ENCODE peak calls at places on chromosomes 16 and 17, in ten cellular contexts. W is cardiac muscle cell; J is H7; G is neural progenitor cell; F is pancreas; N is PC-3; V is hepatocyte; X is H1; O is thyroid gland; Q is naive thymus-derived CD4-positive, alpha-beta T cell. Z is an unnamed sample.
A peak's percentile ranks its signal among the peaks of the same experiment; 100 is the strongest.

GRCh38 chr16:59993101-59993500 is 1259.0 kb upstream of the GOT2 start:
- DNase-seq in W (no peak), J (no peak), G (no peak), F (no peak), N (peak; percentile 3), V (peak; percentile 52), X (no peak), O (no peak), Q (no peak), Z (no peak)

GRCh38 chr17:28599311-28600184 is 723 bp upstream of the SPAG5 start:
- DNase-seq in W (peak; percentile 84), J (peak; percentile 63), G (no peak), F (peak; percentile 62), N (peak; percentile 80), V (peak; percentile 73), X (peak; percentile 54), O (peak; percentile 52), Q (peak; percentile 51), Z (peak; percentile 80)

GRCh38 chr17:27540300-27541105 is 84.3 kb downstream of the KSR1 start:
- DNase-seq in W (peak; percentile 100), J (no peak), G (no peak), F (peak; percentile 96), N (peak; percentile 23), V (peak; percentile 86), X (no peak), O (peak; percentile 86), Q (no peak), Z (peak; percentile 90)

GRCh38 chr17:10702574-10702973 is 5.2 kb downstream of the ADPRM start:
- DNase-seq in W (peak; percentile 76), J (no peak), G (no peak), F (no peak), N (no peak), V (no peak), X (no peak), O (no peak), Q (no peak), Z (no peak)

GRCh38 chr17:28763804-28764266 is 20.0 kb downstream of the TRAF4 start:
- DNase-seq in W (peak; percentile 83), J (peak; percentile 71), G (peak; percentile 76), F (peak; percentile 80), N (peak; percentile 85), V (peak; percentile 88), X (peak; percentile 84), O (peak; percentile 86), Q (peak; percentile 63), Z (peak; percentile 84)

GRCh38 chr16:74735162-74735452 is 34.4 kb upstream of the MLKL start:
- DNase-seq in W (no peak), J (no peak), G (no peak), F (no peak), N (no peak), V (no peak), X (no peak), O (no peak), Q (no peak), Z (no peak)

GRCh38 chr16:87540072-87540976 is 47.5 kb upstream of the ZCCHC14 start:
- DNase-seq in W (no peak), J (no peak), G (no peak), F (no peak), N (no peak), V (no peak), X (no peak), O (no peak), Q (no peak), Z (no peak)

GRCh38 chr17:50353600-50354195 is 7.8 kb downstream of the XYLT2 start:
- DNase-seq in W (no peak), J (peak; percentile 48), G (no peak), F (peak; percentile 10), N (no peak), V (no peak), X (no peak), O (no peak), Q (no peak), Z (no peak)

GRCh38 chr17:44956998-44957981 is 9.7 kb upstream of the KIF18B start:
- DNase-seq in W (no peak), J (no peak), G (no peak), F (no peak), N (no peak), V (no peak), X (no peak), O (no peak), Q (no peak), Z (no peak)

GRCh38 chr16:15672514-15673167 is 22.6 kb downstream of the NDE1 start:
- DNase-seq in W (peak; percentile 98), J (no peak), G (no peak), F (peak; percentile 24), N (peak; percentile 92), V (peak; percentile 74), X (no peak), O (peak; percentile 56), Q (peak; percentile 90), Z (peak; percentile 94)

GRCh38 chr17:17840751-17841591 is 4.2 kb upstream of the SREBF1 start:
- DNase-seq in W (peak; percentile 54), J (peak; percentile 82), G (peak; percentile 47), F (no peak), N (peak; percentile 31), V (no peak), X (no peak), O (no peak), Q (no peak), Z (no peak)

GRCh38 chr16:88901718-88902337 is 35.4 kb upstream of the PABPN1L start:
- DNase-seq in W (no peak), J (peak; percentile 82), G (no peak), F (no peak), N (no peak), V (no peak), X (peak; percentile 63), O (no peak), Q (no peak), Z (no peak)

GRCh38 chr17:56977673-56978395 is at the start of gene SCPEP1:
- DNase-seq in W (peak; percentile 80), J (peak; percentile 98), G (peak; percentile 95), F (peak; percentile 84), N (peak; percentile 81), V (peak; percentile 93), X (peak; percentile 84), O (peak; percentile 87), Q (peak; percentile 65), Z (peak; percentile 90)

GRCh38 chr16:35751191-35751941 is 2292.0 kb downstream of the TP53TG3F start:
- DNase-seq in W (no peak), J (peak; percentile 17), G (no peak), F (no peak), N (no peak), V (no peak), X (no peak), O (no peak), Q (no peak), Z (no peak)

GRCh38 chr17:8131844-8132441 is 8.0 kb upstream of the HES7 start:
- DNase-seq in W (no peak), J (no peak), G (no peak), F (no peak), N (peak; percentile 37), V (peak; percentile 4), X (no peak), O (no peak), Q (no peak), Z (no peak)

DNA sequence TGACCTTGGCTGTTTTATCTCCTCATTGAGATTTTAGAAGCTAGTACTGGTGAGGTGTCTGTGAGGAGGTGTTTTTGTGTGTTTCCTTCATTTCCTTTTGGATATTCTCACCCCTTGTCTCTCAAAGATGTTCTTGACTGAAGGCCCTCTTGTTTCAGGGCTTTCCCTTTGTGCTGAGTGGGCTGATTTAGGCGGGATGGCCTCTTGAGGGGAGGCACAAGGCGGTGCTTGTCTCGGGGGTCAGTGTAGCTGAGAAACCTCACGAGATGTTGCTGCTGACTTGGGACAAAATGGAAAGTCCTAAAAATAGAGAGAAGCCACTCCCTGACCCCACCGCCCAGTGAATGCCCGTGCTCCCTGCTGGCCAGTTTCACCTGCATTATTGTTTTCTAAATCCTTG is 14.2 kb downstream of the CRAMP1 start:
- DNase-seq in W (no peak), J (no peak), G (no peak), F (no peak), N (no peak), V (no peak), X (no peak), O (peak; percentile 49), Q (no peak), Z (no peak)
- H3K36me3 ChIP-seq in W (no peaks in the 10 kb centered on the region), J (peaks cover 2% of the 10 kb centered on the region), G (no peaks in the 10 kb centered on the region), F (peaks cover 8% of the 10 kb centered on the region), N (no peaks in the 10 kb centered on the region), V (no peaks in the 10 kb centered on the region), X (no peaks in the 10 kb centered on the region), O (peaks cover 10% of the 10 kb centered on the region), Q (peaks cover 66% of the 10 kb centered on the region), Z (no peaks in the 10 kb centered on the region)

GRCh38 chr17:1470071-1470773 is 14.2 kb upstream of the CRK start:
- DNase-seq in W (no peak), J (no peak), G (no peak), F (no peak), N (no peak), V (no peak), X (no peak), O (no peak), Q (no peak), Z (no peak)
- H3K36me3 ChIP-seq in W (peaks cover 6% of the 10 kb centered on the region), J (peaks cover 15% of the 10 kb centered on the region), G (no peaks in the 10 kb centered on the region), F (peaks cover 65% of the 10 kb centered on the region), N (no peaks in the 10 kb centered on the region), V (no peaks in the 10 kb centered on the region), X (peaks cover 37% of the 10 kb centered on the region), O (peaks cover 61% of the 10 kb centered on the region), Q (peaks cover 27% of the 10 kb centered on the region), Z (peaks cover 22% of the 10 kb centered on the region)

GRCh38 chr17:35679007-35679682 is 52.3 kb upstream of the RASL10B start:
- DNase-seq in W (no peak), J (no peak), G (no peak), F (no peak), N (no peak), V (no peak), X (no peak), O (no peak), Q (no peak), Z (no peak)

GRCh38 chr17:35668807-35669206 is 62.6 kb upstream of the RASL10B start:
- DNase-seq in W (no peak), J (no peak), G (no peak), F (no peak), N (no peak), V (peak; percentile 9), X (no peak), O (no peak), Q (no peak), Z (no peak)

GRCh38 chr17:35674552-35674951 is 56.9 kb upstream of the RASL10B start:
- DNase-seq in W (no peak), J (no peak), G (no peak), F (no peak), N (no peak), V (no peak), X (no peak), O (no peak), Q (no peak), Z (no peak)
- H3K36me3 ChIP-seq in W (peaks cover 26% of the 10 kb centered on the region), J (no peaks in the 10 kb centered on the region), G (peaks cover 7% of the 10 kb centered on the region), F (peaks cover 22% of the 10 kb centered on the region), N (peaks cover 10% of the 10 kb centered on the region), V (peaks cover 5% of the 10 kb centered on the region), X (peaks cover 16% of the 10 kb centered on the region), O (peaks cover 19% of the 10 kb centered on the region), Q (peaks cover 51% of the 10 kb centered on the region), Z (peaks cover 1% of the 10 kb centered on the region)

DNA sequence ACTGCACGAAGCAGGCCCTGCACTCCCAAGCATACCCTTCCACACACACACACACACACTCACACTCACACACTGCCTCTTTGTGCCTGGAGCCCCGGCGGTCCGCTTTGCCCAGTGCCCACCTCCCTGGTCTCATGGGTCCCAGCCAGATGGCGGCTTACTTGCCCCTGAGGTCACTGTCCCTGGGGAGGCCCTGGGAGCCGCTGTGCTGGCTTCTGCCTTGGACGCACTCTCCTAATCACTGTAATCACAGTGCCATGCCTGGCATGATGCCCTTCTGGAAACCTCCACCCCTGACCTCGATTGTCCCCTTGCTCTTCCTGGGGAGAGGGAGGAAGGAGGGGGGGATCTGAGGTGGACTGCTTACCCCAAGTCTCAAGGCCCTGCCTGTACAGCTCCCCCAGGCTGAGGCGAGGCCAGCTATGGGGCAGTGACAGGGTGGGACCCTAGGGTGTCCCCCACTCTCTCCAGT is 36.0 kb downstream of the ARHGAP23 start:
- DNase-seq in W (no peak), J (peak; percentile 52), G (no peak), F (no peak), N (no peak), V (no peak), X (no peak), O (peak; percentile 45), Q (no peak), Z (peak; percentile 93)
- H3K36me3 ChIP-seq in W (no peaks in the 10 kb centered on the region), J (peaks cover 39% of the 10 kb centered on the region), G (no peaks in the 10 kb centered on the region), F (no peaks in the 10 kb centered on the region), N (no peaks in the 10 kb centered on the region), V (no peaks in the 10 kb centered on the region), X (peaks cover 70% of the 10 kb centered on the region), O (peaks cover 16% of the 10 kb centered on the region), Q (no peaks in the 10 kb centered on the region), Z (peaks cover 6% of the 10 kb centered on the region)